ENCODE peak calls at places on chromosomes 16 and 17, in five cellular contexts. E is dorsolateral prefrontal cortex, O is colonic mucosa, A is ascending aorta, W is mucosa of descending colon. R is an unnamed sample.

GRCh38 chr16:13165024-13165423 is 263.6 kb downstream of the SHISA9 start:
- DNase-seq in E (no peak), O (no peak), A (no peak), W (no peak), R (no peak)

GRCh38 chr16:8958344-8958808 is 5.3 kb downstream of the USP7 start:
- DNase-seq in E (no peak), O (peak; percentile 44), A (peak; percentile 72), W (peak; percentile 66), R (peak; percentile 59)

GRCh38 chr17:82691714-82692113 is 6.8 kb downstream of the RAB40B start:
- DNase-seq in E (no peak), O (no peak), A (no peak), W (peak; percentile 25), R (no peak)

GRCh38 chr17:81713556-81714411 is 1.7 kb downstream of the SLC25A10 start:
- DNase-seq in E (no peak), O (peak; percentile 81), A (no peak), W (peak; percentile 83), R (no peak)

GRCh38 chr16:14462811-14463210 is 167.2 kb downstream of the PARN start:
- DNase-seq in E (no peak), O (no peak), A (no peak), W (no peak), R (no peak)

GRCh38 chr16:49851468-49851787 is 4.5 kb downstream of the ZNF423 start:
- DNase-seq in E (no peak), O (peak; percentile 61), A (no peak), W (no peak), R (no peak)

GRCh38 chr17:550041-550398 is 164.6 kb downstream of the VPS53 start:
- DNase-seq in E (no peak), O (no peak), A (no peak), W (no peak), R (no peak)

GRCh38 chr17:17216776-17217175 is 10.6 kb upstream of the PLD6 start:
- DNase-seq in E (no peak), O (no peak), A (no peak), W (no peak), R (no peak)

GRCh38 chr16:80931985-80932720 is 74.5 kb downstream of the CMC2 start:
- DNase-seq in E (peak; percentile 65), O (peak; percentile 53), A (peak; percentile 69), W (peak; percentile 70), R (peak; percentile 57)

GRCh38 chr16:69057400-69058378 is 47.8 kb upstream of the HAS3 start:
- DNase-seq in E (no peak), O (no peak), A (no peak), W (peak; percentile 12), R (peak; percentile 68)

GRCh38 chr17:63082273-63082861 is 116.3 kb downstream of the TANC2 start:
- DNase-seq in E (no peak), O (no peak), A (no peak), W (no peak), R (peak; percentile 57)

GRCh38 chr17:8393470-8394231 is 4.0 kb downstream of the RNF222 start:
- DNase-seq in E (no peak), O (peak; percentile 41), A (no peak), W (no peak), R (no peak)

GRCh38 chr16:66970775-66971725 is 10.0 kb downstream of the CES3 start:
- DNase-seq in E (no peak), O (no peak), A (no peak), W (no peak), R (no peak)

GRCh38 chr16:29028457-29029167 is 43.8 kb downstream of the LAT start:
- DNase-seq in E (no peak), O (no peak), A (peak; percentile 9), W (no peak), R (peak; percentile 64)

GRCh38 chr16:3214904-3215600 is 19.9 kb downstream of the ZNF200 start:
- DNase-seq in E (no peak), O (no peak), A (no peak), W (no peak), R (no peak)

GRCh38 chr16:81946206-81946605 is 65.1 kb downstream of the SDR42E1 start:
- DNase-seq in E (no peak), O (no peak), A (no peak), W (no peak), R (peak; percentile 21)

GRCh38 chr16:76946879-76947278 is 244.1 kb upstream of the MON1B start:
- DNase-seq in E (peak; percentile 4), O (no peak), A (no peak), W (no peak), R (peak; percentile 78)

GRCh38 chr17:44539664-44540063 is 17.6 kb upstream of the FZD2 start:
- DNase-seq in E (no peak), O (no peak), A (no peak), W (no peak), R (no peak)

GRCh38 chr16:85570213-85570734 is 42.8 kb upstream of the GSE1 start:
- DNase-seq in E (no peak), O (no peak), A (no peak), W (no peak), R (no peak)

GRCh38 chr16:15604460-15605390 is 38.2 kb downstream of the MARF1 start:
- DNase-seq in E (peak; percentile 63), O (no peak), A (no peak), W (no peak), R (no peak)

GRCh38 chr16:69567031-69567680 is 1.4 kb downstream of the NFAT5 start:
- DNase-seq in E (no peak), O (no peak), A (no peak), W (no peak), R (no peak)

GRCh38 chr17:68906638-68907037 is 48.6 kb downstream of the ABCA8 start:
- DNase-seq in E (no peak), O (no peak), A (no peak), W (no peak), R (no peak)

GRCh38 chr16:68086336-68086821 is 1.2 kb downstream of the NFATC3 start:
- DNase-seq in E (no peak), O (no peak), A (no peak), W (no peak), R (peak; percentile 60)

GRCh38 chr16:69745959-69746358 is 8.8 kb downstream of the NOB1 start:
- DNase-seq in E (no peak), O (no peak), A (no peak), W (no peak), R (no peak)

GRCh38 chr16:54006693-54007092 is 279.9 kb downstream of the IRX3 start:
- DNase-seq in E (no peak), O (no peak), A (no peak), W (no peak), R (no peak)

GRCh38 chr17:58200024-58200633 is 7.6 kb downstream of the EPX start:
- DNase-seq in E (no peak), O (peak; percentile 42), A (no peak), W (no peak), R (peak; percentile 35)

GRCh38 chr16:66695935-66696668 is 441 bp downstream of the CMTM4 start:
- DNase-seq in E (peak; percentile 11), O (peak; percentile 80), A (peak; percentile 66), W (peak; percentile 84), R (no peak)

GRCh38 chr16:19165101-19165500 is 2.9 kb upstream of the SYT17 start:
- DNase-seq in E (no peak), O (no peak), A (no peak), W (no peak), R (no peak)

GRCh38 chr16:10971560-10971961 is 27.2 kb downstream of the CLEC16A start:
- DNase-seq in E (no peak), O (peak; percentile 46), A (peak; percentile 74), W (no peak), R (peak; percentile 94)

GRCh38 chr16:55765161-55765560 is 67.7 kb downstream of the CES1 start:
- DNase-seq in E (no peak), O (no peak), A (no peak), W (no peak), R (no peak)

DNA sequence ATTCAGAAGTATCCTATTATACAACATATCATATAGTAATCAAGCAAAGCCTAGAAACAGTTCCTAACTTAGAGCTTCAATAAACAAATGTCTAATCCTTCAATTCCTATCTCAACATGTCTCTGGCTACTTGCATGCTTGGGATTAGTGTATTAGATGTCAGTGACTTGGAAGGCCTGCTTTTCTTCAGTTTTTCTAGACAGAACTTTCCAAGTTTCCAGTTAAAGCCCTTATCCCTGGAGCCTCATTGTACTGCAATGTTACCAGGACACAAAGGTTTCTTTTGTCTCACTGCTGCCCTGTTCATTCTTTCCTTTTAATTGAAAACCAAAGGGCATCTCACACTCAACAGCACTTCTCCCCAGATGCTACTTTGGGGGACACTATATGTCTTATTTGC is 16.5 kb downstream of the PSME3IP1 start:
- DNase-seq in E (no peak), O (no peak), A (no peak), W (no peak), R (peak; percentile 39)
- TF ChIP-seq CTCF in E (no peak), O (no peak), A (no peak), W (no peak), R (no peak)

GRCh38 chr17:45896803-45897693 is 2.7 kb downstream of the MAPT start:
- DNase-seq in E (peak; percentile 43), O (no peak), A (no peak), W (no peak), R (no peak)

GRCh38 chr17:45893725-45894021 is 681 bp upstream of the MAPT start:
- DNase-seq in E (no peak), O (no peak), A (no peak), W (no peak), R (no peak)

GRCh38 chr17:45894022-45894784 is at the start of gene MAPT:
- DNase-seq in E (peak; percentile 90), O (peak; percentile 85), A (peak; percentile 93), W (peak; percentile 88), R (peak; percentile 88)

GRCh38 chr17:45895969-45896793 is 1.8 kb downstream of the MAPT start:
- DNase-seq in E (peak; percentile 33), O (no peak), A (no peak), W (no peak), R (peak; percentile 5)

GRCh38 chr17:45895304-45895968 is 1.1 kb downstream of the MAPT start:
- DNase-seq in E (peak; percentile 73), O (no peak), A (no peak), W (no peak), R (peak; percentile 8)
- H3K4me3 ChIP-seq in E (peak overlapping the region; percentile 95), O (peak overlapping the region; percentile 69), A (peak overlapping the region; percentile 84), W (no peak overlapping the region), R (peak overlapping the region; percentile 66)

GRCh38 chr17:4583796-4584124 is 569 bp upstream of the SMTNL2 start:
- DNase-seq in E (no peak), O (no peak), A (no peak), W (no peak), R (no peak)
- TF ChIP-seq CTCF in E (no peak), O (no peak), A (no peak), W (no peak), R (peak; percentile 45)

DNA sequence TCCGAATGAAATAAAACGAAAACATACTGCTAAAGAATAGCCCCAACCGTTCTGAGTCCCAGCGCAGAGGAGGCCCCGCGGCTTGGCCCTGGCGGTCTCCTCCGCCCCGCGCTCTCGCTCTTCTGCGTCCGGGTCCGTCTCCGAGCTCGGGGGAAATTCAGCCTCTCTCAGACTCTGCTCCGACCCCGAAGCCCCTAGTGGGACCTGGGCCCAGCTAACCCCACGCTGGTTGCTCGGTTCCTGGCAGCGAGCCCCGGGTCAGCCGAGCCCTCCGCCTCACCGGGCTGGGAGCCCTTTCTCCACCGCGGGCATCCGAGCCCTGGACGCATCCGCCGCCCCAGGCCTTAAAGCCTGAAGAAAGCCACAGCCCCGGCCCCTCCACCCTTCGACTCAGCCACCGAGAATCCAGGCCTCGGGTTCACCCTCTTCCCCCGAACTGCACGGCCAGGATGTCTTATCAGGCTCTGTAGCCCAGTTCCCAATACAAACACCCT is 1.2 kb downstream of the TBX2 start:
- DNase-seq in E (no peak), O (no peak), A (no peak), W (peak; percentile 42), R (peak; percentile 58)
- H3K4me3 ChIP-seq in E (peak overlapping the region; percentile 35), O (peak overlapping the region; percentile 22), A (peak overlapping the region; percentile 83), W (peak overlapping the region; percentile 4), R (peak overlapping the region; percentile 74)

R was measured in fibroblast of villous mesenchyme.